ENCODE peak calls at places on chromosomes 5 and 9, in eight cellular contexts. One of them, this sample, is unnamed.

GRCh38 chr5:59367791-59368394 is 525.6 kb downstream of the PDE4D start:
- DNase-seq in EH: peak
- DNase-seq in iPS-NIHi11: peak
- DNase-seq in kidney tubule cell: peak
- DNase-seq in activated CD4-positive, alpha-beta T cell treated with anti-CD3 and anti-CD28 coated beads for 24 hours: peak
- DNase-seq in upper lobe of right lung: no peak
- DNase-seq in dorsolateral prefrontal cortex: peak
- DNase-seq in effector CD4-positive, alpha-beta T cell: peak
- DNase-seq in this sample: peak

GRCh38 chr9:12696931-12697622 is 3.9 kb downstream of the TYRP1 start:
- DNase-seq in EH: peak
- DNase-seq in iPS-NIHi11: no peak
- DNase-seq in kidney tubule cell: no peak
- DNase-seq in activated CD4-positive, alpha-beta T cell treated with anti-CD3 and anti-CD28 coated beads for 24 hours: no peak
- DNase-seq in upper lobe of right lung: no peak
- DNase-seq in dorsolateral prefrontal cortex: no peak
- DNase-seq in effector CD4-positive, alpha-beta T cell: no peak
- DNase-seq in this sample: no peak

GRCh38 chr9:13524245-13524644 is 244.8 kb upstream of the MPDZ start:
- DNase-seq in EH: no peak
- DNase-seq in iPS-NIHi11: no peak
- DNase-seq in kidney tubule cell: peak
- DNase-seq in activated CD4-positive, alpha-beta T cell treated with anti-CD3 and anti-CD28 coated beads for 24 hours: no peak
- DNase-seq in upper lobe of right lung: no peak
- DNase-seq in dorsolateral prefrontal cortex: no peak
- DNase-seq in effector CD4-positive, alpha-beta T cell: no peak
- DNase-seq in this sample: no peak

GRCh38 chr5:121949885-121950284 is 11.9 kb upstream of the SRFBP1 start:
- DNase-seq in EH: peak
- DNase-seq in iPS-NIHi11: peak
- DNase-seq in kidney tubule cell: peak
- DNase-seq in activated CD4-positive, alpha-beta T cell treated with anti-CD3 and anti-CD28 coated beads for 24 hours: no peak
- DNase-seq in upper lobe of right lung: no peak
- DNase-seq in dorsolateral prefrontal cortex: no peak
- DNase-seq in effector CD4-positive, alpha-beta T cell: no peak
- DNase-seq in this sample: peak

GRCh38 chr5:85000671-85001070 is 616.0 kb upstream of the EDIL3 start:
- DNase-seq in EH: no peak
- DNase-seq in iPS-NIHi11: no peak
- DNase-seq in kidney tubule cell: no peak
- DNase-seq in activated CD4-positive, alpha-beta T cell treated with anti-CD3 and anti-CD28 coated beads for 24 hours: no peak
- DNase-seq in upper lobe of right lung: no peak
- DNase-seq in dorsolateral prefrontal cortex: no peak
- DNase-seq in effector CD4-positive, alpha-beta T cell: no peak
- DNase-seq in this sample: peak

GRCh38 chr5:157485811-157486739 is 26.1 kb downstream of the NIPAL4 start:
- DNase-seq in EH: no peak
- DNase-seq in iPS-NIHi11: no peak
- DNase-seq in kidney tubule cell: no peak
- DNase-seq in activated CD4-positive, alpha-beta T cell treated with anti-CD3 and anti-CD28 coated beads for 24 hours: no peak
- DNase-seq in upper lobe of right lung: no peak
- DNase-seq in dorsolateral prefrontal cortex: no peak
- DNase-seq in effector CD4-positive, alpha-beta T cell: no peak
- DNase-seq in this sample: no peak

GRCh38 chr9:137615387-137615871 is 3.4 kb upstream of the EHMT1 start:
- DNase-seq in EH: no peak
- DNase-seq in iPS-NIHi11: no peak
- DNase-seq in kidney tubule cell: no peak
- DNase-seq in activated CD4-positive, alpha-beta T cell treated with anti-CD3 and anti-CD28 coated beads for 24 hours: no peak
- DNase-seq in upper lobe of right lung: no peak
- DNase-seq in dorsolateral prefrontal cortex: no peak
- DNase-seq in effector CD4-positive, alpha-beta T cell: no peak
- DNase-seq in this sample: no peak

GRCh38 chr5:119367502-119368237 is 11.9 kb downstream of the TNFAIP8 start:
- DNase-seq in EH: peak
- DNase-seq in iPS-NIHi11: no peak
- DNase-seq in kidney tubule cell: peak
- DNase-seq in activated CD4-positive, alpha-beta T cell treated with anti-CD3 and anti-CD28 coated beads for 24 hours: no peak
- DNase-seq in upper lobe of right lung: no peak
- DNase-seq in dorsolateral prefrontal cortex: no peak
- DNase-seq in effector CD4-positive, alpha-beta T cell: no peak
- DNase-seq in this sample: no peak

GRCh38 chr5:138843789-138844461 is 31.2 kb downstream of the LRRTM2 start:
- DNase-seq in EH: peak
- DNase-seq in iPS-NIHi11: no peak
- DNase-seq in kidney tubule cell: no peak
- DNase-seq in activated CD4-positive, alpha-beta T cell treated with anti-CD3 and anti-CD28 coated beads for 24 hours: no peak
- DNase-seq in upper lobe of right lung: no peak
- DNase-seq in dorsolateral prefrontal cortex: no peak
- DNase-seq in effector CD4-positive, alpha-beta T cell: no peak
- DNase-seq in this sample: no peak

GRCh38 chr9:69379250-69379982 is 54.4 kb downstream of the ENTREP1 start:
- DNase-seq in EH: peak
- DNase-seq in iPS-NIHi11: no peak
- DNase-seq in kidney tubule cell: peak
- DNase-seq in activated CD4-positive, alpha-beta T cell treated with anti-CD3 and anti-CD28 coated beads for 24 hours: no peak
- DNase-seq in upper lobe of right lung: no peak
- DNase-seq in dorsolateral prefrontal cortex: no peak
- DNase-seq in effector CD4-positive, alpha-beta T cell: no peak
- DNase-seq in this sample: peak

GRCh38 chr9:105484226-105484625 is 36.4 kb downstream of the FSD1L start:
- DNase-seq in EH: no peak
- DNase-seq in iPS-NIHi11: no peak
- DNase-seq in kidney tubule cell: no peak
- DNase-seq in activated CD4-positive, alpha-beta T cell treated with anti-CD3 and anti-CD28 coated beads for 24 hours: no peak
- DNase-seq in upper lobe of right lung: no peak
- DNase-seq in dorsolateral prefrontal cortex: no peak
- DNase-seq in effector CD4-positive, alpha-beta T cell: no peak
- DNase-seq in this sample: no peak

GRCh38 chr5:131270809-131271208 is 7.0 kb downstream of the CDC42SE2 start:
- DNase-seq in EH: peak
- DNase-seq in iPS-NIHi11: no peak
- DNase-seq in kidney tubule cell: peak
- DNase-seq in activated CD4-positive, alpha-beta T cell treated with anti-CD3 and anti-CD28 coated beads for 24 hours: no peak
- DNase-seq in upper lobe of right lung: no peak
- DNase-seq in dorsolateral prefrontal cortex: no peak
- DNase-seq in effector CD4-positive, alpha-beta T cell: no peak
- DNase-seq in this sample: no peak

GRCh38 chr9:88828018-88828417 is 163.2 kb upstream of the S1PR3 start:
- DNase-seq in EH: no peak
- DNase-seq in iPS-NIHi11: no peak
- DNase-seq in kidney tubule cell: no peak
- DNase-seq in activated CD4-positive, alpha-beta T cell treated with anti-CD3 and anti-CD28 coated beads for 24 hours: no peak
- DNase-seq in upper lobe of right lung: no peak
- DNase-seq in dorsolateral prefrontal cortex: no peak
- DNase-seq in effector CD4-positive, alpha-beta T cell: no peak
- DNase-seq in this sample: no peak

GRCh38 chr9:34796924-34797323 is 87.0 kb upstream of the CCL21 start:
- DNase-seq in EH: no peak
- DNase-seq in iPS-NIHi11: peak
- DNase-seq in kidney tubule cell: no peak
- DNase-seq in activated CD4-positive, alpha-beta T cell treated with anti-CD3 and anti-CD28 coated beads for 24 hours: no peak
- DNase-seq in upper lobe of right lung: no peak
- DNase-seq in dorsolateral prefrontal cortex: no peak
- DNase-seq in effector CD4-positive, alpha-beta T cell: no peak
- DNase-seq in this sample: no peak

GRCh38 chr9:33765411-33765810 is 29.9 kb upstream of the PRSS3 start:
- DNase-seq in EH: peak
- DNase-seq in iPS-NIHi11: no peak
- DNase-seq in kidney tubule cell: peak
- DNase-seq in activated CD4-positive, alpha-beta T cell treated with anti-CD3 and anti-CD28 coated beads for 24 hours: no peak
- DNase-seq in upper lobe of right lung: no peak
- DNase-seq in dorsolateral prefrontal cortex: no peak
- DNase-seq in effector CD4-positive, alpha-beta T cell: no peak
- DNase-seq in this sample: no peak

GRCh38 chr5:135761746-135762145 is 72.7 kb upstream of the SLC25A48 start:
- DNase-seq in EH: no peak
- DNase-seq in iPS-NIHi11: no peak
- DNase-seq in kidney tubule cell: no peak
- DNase-seq in activated CD4-positive, alpha-beta T cell treated with anti-CD3 and anti-CD28 coated beads for 24 hours: no peak
- DNase-seq in upper lobe of right lung: no peak
- DNase-seq in dorsolateral prefrontal cortex: no peak
- DNase-seq in effector CD4-positive, alpha-beta T cell: no peak
- DNase-seq in this sample: no peak

This sample was measured in H54.